ENCODE peak calls at places on chromosomes 2 and 18, in nine cellular contexts. T is left lung, O is AG04450, R is Calu3, N is fibroblast of villous mesenchyme, K is epithelial cell of proximal tubule, M is AG09309, Q is suprapubic skin, C is left ventricle myocardium inferior. J is an unnamed sample.

GRCh38 chr2:239724194-239724849 is 300.8 kb downstream of the NDUFA10 start:
- DNase-seq in Q (peak), M (no peak), R (no peak), K (no peak), N (no peak), O (no peak), C (no peak), T (peak), J (no peak)

GRCh38 chr2:21452678-21453077 is 328.9 kb downstream of the TDRD15 start:
- DNase-seq in Q (no peak), O (no peak), C (no peak), N (no peak), R (no peak), T (no peak), K (no peak), M (no peak), J (no peak)

GRCh38 chr2:145352499-145352898 is 832.6 kb upstream of the ZEB2 start:
- DNase-seq in N (peak), R (no peak), O (no peak), C (no peak), M (no peak), Q (no peak), T (no peak), K (no peak), J (no peak)

GRCh38 chr2:102315850-102316370 is 4.5 kb downstream of the IL1RL1 start:
- DNase-seq in M (no peak), Q (no peak), R (no peak), K (no peak), T (no peak), C (no peak), N (no peak), O (no peak), J (no peak)

GRCh38 chr2:143928184-143928583 is 591.7 kb downstream of the ZEB2 start:
- DNase-seq in C (no peak), R (no peak), K (no peak), O (no peak), T (no peak), M (no peak), N (no peak), Q (no peak), J (no peak)

GRCh38 chr2:169845016-169845415 is 17.8 kb downstream of the UBR3 start:
- DNase-seq in N (no peak), O (no peak), T (no peak), Q (no peak), C (no peak), K (no peak), M (no peak), R (no peak), J (no peak)

GRCh38 chr18:68721681-68722583 is 7.0 kb upstream of the TMX3 start:
- DNase-seq in N (peak), M (no peak), K (no peak), Q (no peak), O (no peak), T (no peak), C (no peak), R (no peak), J (no peak)

GRCh38 chr2:108604196-108604595 is 69.9 kb downstream of the LIMS1 start:
- DNase-seq in Q (no peak), R (no peak), O (no peak), T (no peak), C (no peak), N (no peak), K (no peak), M (no peak), J (no peak)

GRCh38 chr2:1584691-1585485 is 159.4 kb downstream of the PXDN start:
- DNase-seq in O (no peak), Q (no peak), N (no peak), K (no peak), M (no peak), T (no peak), R (no peak), C (no peak), J (no peak)

GRCh38 chr2:230899287-230899686 is 25.8 kb downstream of the GPR55 start:
- DNase-seq in Q (no peak), M (no peak), T (no peak), O (no peak), R (no peak), N (no peak), K (no peak), C (no peak), J (no peak)

GRCh38 chr2:239882335-239882734 is 142.8 kb downstream of the NDUFA10 start:
- DNase-seq in T (no peak), C (no peak), M (no peak), R (peak), O (no peak), N (peak), Q (no peak), K (no peak), J (peak)

GRCh38 chr2:46335404-46335965 is 38.3 kb downstream of the EPAS1 start:
- DNase-seq in K (no peak), T (peak), O (no peak), Q (no peak), M (no peak), R (peak), C (peak), N (peak), J (peak)

GRCh38 chr18:30522288-30522929 is 520.1 kb downstream of the DSC3 start:
- DNase-seq in M (no peak), O (no peak), C (no peak), K (no peak), Q (no peak), R (no peak), T (no peak), N (no peak), J (no peak)

DNA sequence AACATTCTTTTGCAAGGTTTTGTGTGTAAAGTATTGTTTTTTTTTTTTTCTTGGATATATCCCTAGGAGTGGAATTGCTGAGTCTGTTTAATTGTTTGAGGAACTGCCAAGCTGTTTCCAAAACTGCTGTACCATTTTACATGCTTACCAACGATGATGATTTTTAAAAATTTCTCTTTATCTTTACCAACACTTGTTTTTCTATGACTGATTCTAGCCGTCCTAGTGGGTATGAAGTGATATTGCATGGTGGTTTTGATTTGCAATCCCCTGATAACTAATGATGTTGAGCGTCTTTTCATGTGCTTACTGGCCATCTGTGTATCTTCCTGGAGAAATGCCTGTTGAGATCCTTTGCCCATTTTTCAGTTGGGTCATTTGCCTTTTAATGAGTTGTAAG is 8.8 kb upstream of the AOX1 start:
- DNase-seq in O (no peak), C (no peak), R (no peak), N (no peak), K (no peak), M (no peak), Q (no peak), T (no peak), J (no peak)
- TF ChIP-seq CTCF in O (peak), C (no peak), R (no peak), N (no peak), K (peak), M (peak), Q (no peak), T (no peak), J (no peak)

GRCh38 chr2:153623020-153623419 is 144.5 kb upstream of the RPRM start:
- DNase-seq in C (no peak), T (no peak), K (no peak), M (no peak), R (no peak), N (no peak), O (no peak), Q (no peak), J (no peak)

DNA sequence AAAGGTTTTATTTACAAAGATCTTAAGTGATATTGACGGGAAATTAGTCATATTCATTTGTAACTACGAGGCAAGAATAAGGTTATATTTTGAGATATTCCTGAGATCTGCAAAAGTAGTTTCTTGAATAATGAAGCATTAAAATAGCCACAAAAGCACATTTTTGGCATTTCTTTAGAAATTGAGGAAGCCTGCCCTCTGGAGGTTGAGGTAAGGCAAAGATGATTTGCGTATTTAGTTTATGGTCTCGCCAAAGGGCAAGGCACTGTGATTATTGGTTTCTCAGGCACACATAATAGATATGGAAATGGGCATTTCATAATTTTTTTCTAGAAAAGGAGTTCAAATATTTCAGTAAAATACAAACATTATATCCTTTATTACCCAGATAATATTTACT is 143.7 kb upstream of the RPRM start:
- DNase-seq in O (no peak), N (no peak), M (no peak), C (no peak), Q (no peak), K (no peak), R (peak), T (no peak), J (peak)
- TF ChIP-seq CTCF in O (no peak), N (no peak), M (no peak), C (no peak), Q (no peak), K (peak), R (no peak), T (no peak), J (peak)

GRCh38 chr2:235314371-235314915 is 179.4 kb upstream of the AGAP1 start:
- DNase-seq in Q (no peak), M (no peak), R (no peak), K (no peak), T (no peak), C (no peak), O (no peak), N (no peak), J (no peak)
- TF ChIP-seq CTCF in Q (no peak), M (no peak), R (no peak), K (no peak), T (no peak), C (no peak), O (no peak), N (no peak), J (no peak)

GRCh38 chr2:158546412-158547144 is 89.8 kb downstream of the PKP4 start:
- DNase-seq in R (no peak), M (no peak), O (no peak), T (no peak), K (no peak), C (no peak), Q (no peak), N (peak), J (no peak)
- TF ChIP-seq CTCF in R (no peak), M (no peak), O (no peak), T (no peak), K (no peak), C (no peak), Q (no peak), N (no peak), J (no peak)

DNA sequence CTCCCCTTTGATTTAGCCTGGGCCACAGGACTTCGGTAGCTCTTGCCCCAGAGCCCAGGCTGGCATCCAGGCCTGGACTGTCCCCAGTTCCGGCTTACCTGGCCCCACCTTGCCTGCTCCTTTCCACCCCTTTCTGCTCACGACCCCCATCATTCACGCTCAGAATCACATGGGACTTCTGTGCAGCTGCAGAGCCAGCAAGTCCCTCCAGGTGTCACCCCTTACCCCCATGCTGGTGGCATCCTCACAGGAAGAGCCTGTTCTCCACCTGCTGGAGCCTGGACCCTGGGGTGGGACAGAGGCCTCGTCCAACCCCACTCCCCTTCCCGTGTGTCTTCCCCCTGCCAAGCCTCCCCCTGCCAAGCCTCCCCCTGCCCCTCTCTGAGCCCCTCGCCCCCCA is 7.9 kb upstream of the KCNIP3 start:
- DNase-seq in O (no peak), K (no peak), R (no peak), T (no peak), M (no peak), C (no peak), Q (no peak), N (no peak), J (no peak)
- TF ChIP-seq CTCF in O (no peak), K (peak), R (no peak), T (no peak), M (no peak), C (no peak), Q (no peak), N (no peak), J (no peak)

J was measured in nephron progenitor cell.